ENCODE peak calls at places on chromosomes 3 and 15, in four cellular contexts. G is HepG2, S is K562, Y is GM12878. H is an unnamed sample.

GRCh38 chr15:35630985-35631384 is 85.0 kb upstream of the DPH6 start:
- DNase-seq in S (no peak), Y (no peak), G (no peak), H (no peak)

GRCh38 chr15:29689724-29689986 is 132.6 kb downstream of the TJP1 start:
- DNase-seq in S (no peak), Y (no peak), G (no peak), H (no peak)

GRCh38 chr3:122350814-122351418 is 25.9 kb downstream of the CSTA start:
- DNase-seq in Y (no peak), S (no peak), G (no peak), H (no peak)

GRCh38 chr3:123834631-123835030 is 49.5 kb downstream of the MYLK start:
- DNase-seq in Y (no peak), S (no peak), G (no peak), H (no peak)

GRCh38 chr3:81352867-81353266 is 408.6 kb downstream of the GBE1 start:
- DNase-seq in Y (no peak), G (peak; percentile 40), S (no peak), H (peak; percentile 62)

GRCh38 chr15:34789326-34789725 is 6.0 kb downstream of the ACTC1 start:
- DNase-seq in Y (no peak), S (no peak), G (no peak), H (no peak)

GRCh38 chr3:161409069-161409468 is 37.8 kb upstream of the SPTSSB start:
- DNase-seq in S (peak; percentile 14), G (peak; percentile 55), Y (no peak), H (peak; percentile 58)

GRCh38 chr15:98003528-98003927 is 43.0 kb downstream of the ARRDC4 start:
- DNase-seq in S (no peak), G (no peak), Y (no peak), H (no peak)

GRCh38 chr3:107430214-107431047 is 53.2 kb downstream of the CCDC54 start:
- DNase-seq in G (no peak), Y (no peak), S (no peak), H (peak; percentile 25)

GRCh38 chr3:98877132-98877531 is 24.4 kb downstream of the DCBLD2 start:
- DNase-seq in S (no peak), G (no peak), Y (no peak), H (no peak)

GRCh38 chr3:45964139-45964538 is 20.9 kb downstream of the CXCR6 start:
- DNase-seq in S (no peak), G (no peak), Y (peak; percentile 31), H (no peak)

GRCh38 chr3:168884353-168884903 is 779.1 kb downstream of the MECOM start:
- DNase-seq in G (no peak), S (no peak), Y (no peak), H (peak; percentile 31)

GRCh38 chr3:46461971-46462910 is 2.5 kb downstream of the LTF start:
- DNase-seq in Y (no peak), S (no peak), G (no peak), H (no peak)

GRCh38 chr15:59384507-59384906 is 11.8 kb upstream of the MYO1E start:
- DNase-seq in G (no peak), S (no peak), Y (no peak), H (no peak)

GRCh38 chr3:43879166-43879565 is 188.4 kb downstream of the ABHD5 start:
- DNase-seq in S (peak; percentile 22), Y (no peak), G (no peak), H (peak; percentile 23)

GRCh38 chr3:187902041-187902471 is 156.8 kb upstream of the BCL6 start:
- DNase-seq in S (no peak), G (no peak), Y (peak; percentile 5), H (no peak)

GRCh38 chr3:85853805-85854204 is 895.0 kb downstream of the CADM2 start:
- DNase-seq in G (no peak), S (no peak), Y (no peak), H (no peak)

GRCh38 chr15:100863406-100864198 is 16.0 kb upstream of the ALDH1A3 start:
- DNase-seq in Y (no peak), G (no peak), S (no peak), H (no peak)

GRCh38 chr3:112778298-112779008 is 68.2 kb downstream of the CD200R1L start:
- DNase-seq in S (no peak), G (no peak), Y (no peak), H (no peak)

GRCh38 chr3:14431928-14432834 is 29.8 kb downstream of the SLC6A6 start:
- DNase-seq in Y (peak; percentile 90), G (peak; percentile 82), S (peak; percentile 97), H (peak; percentile 69)

GRCh38 chr15:54594115-54594514 is 602.6 kb downstream of the RSL24D1 start:
- DNase-seq in Y (no peak), G (no peak), S (no peak), H (no peak)

GRCh38 chr15:85582719-85583089 is 202.3 kb downstream of the AKAP13 start:
- DNase-seq in S (peak; percentile 46), G (no peak), Y (peak; percentile 28), H (no peak)

GRCh38 chr15:84929795-84930371 is 45.4 kb downstream of the SLC28A1 start:
- DNase-seq in G (peak; percentile 90), S (peak; percentile 67), Y (no peak), H (peak; percentile 95)

GRCh38 chr3:15436246-15436645 is 8.8 kb downstream of the EAF1 start:
- DNase-seq in Y (no peak), G (no peak), S (no peak), H (no peak)

GRCh38 chr15:86773766-86774165 is 694.1 kb downstream of the AGBL1 start:
- DNase-seq in G (no peak), S (no peak), Y (no peak), H (no peak)

GRCh38 chr3:27565201-27565827 is 81.1 kb upstream of the SLC4A7 start:
- DNase-seq in Y (no peak), S (no peak), G (no peak), H (no peak)

GRCh38 chr3:43379343-43379742 is 93.0 kb downstream of the SNRK start:
- DNase-seq in G (no peak), Y (no peak), S (no peak), H (no peak)

GRCh38 chr15:28880680-28881079 is 5.1 kb upstream of the APBA2 start:
- DNase-seq in Y (no peak), G (no peak), S (no peak), H (no peak)

GRCh38 chr3:100891033-100891432 is 102.2 kb downstream of the ABI3BP start:
- DNase-seq in S (no peak), Y (no peak), G (no peak), H (no peak)

GRCh38 chr3:169811606-169812123 is 1.0 kb upstream of the LRRIQ4 start:
- DNase-seq in Y (no peak), S (no peak), G (no peak), H (no peak)

GRCh38 chr3:65402597-65402996 is 636.1 kb downstream of the MAGI1 start:
- DNase-seq in Y (no peak), G (no peak), S (no peak), H (peak; percentile 36)

GRCh38 chr3:9837701-9838582 is 5.9 kb downstream of the RPUSD3 start:
- DNase-seq in Y (no peak), G (no peak), S (no peak), H (no peak)

GRCh38 chr3:36734742-36735141 is 29.6 kb downstream of the DCLK3 start:
- DNase-seq in S (no peak), G (no peak), Y (no peak), H (no peak)

GRCh38 chr15:52370010-52370409 is 74.4 kb upstream of the MYO5C start:
- DNase-seq in Y (no peak), G (no peak), S (no peak), H (no peak)

GRCh38 chr15:84821501-84822021 is 4.4 kb downstream of the ALPK3 start:
- DNase-seq in G (peak; percentile 34), Y (no peak), S (peak; percentile 71), H (no peak)

GRCh38 chr3:191141728-191142127 is 57.3 kb upstream of the OSTN start:
- DNase-seq in G (no peak), Y (no peak), S (no peak), H (peak; percentile 34)

GRCh38 chr3:193938613-193939012 is 197.3 kb upstream of the HES1 start:
- DNase-seq in Y (no peak), G (no peak), S (no peak), H (no peak)
- TF ChIP-seq JUNB in Y (no peak), G (no peak), S (no peak), H (no peak)

DNA sequence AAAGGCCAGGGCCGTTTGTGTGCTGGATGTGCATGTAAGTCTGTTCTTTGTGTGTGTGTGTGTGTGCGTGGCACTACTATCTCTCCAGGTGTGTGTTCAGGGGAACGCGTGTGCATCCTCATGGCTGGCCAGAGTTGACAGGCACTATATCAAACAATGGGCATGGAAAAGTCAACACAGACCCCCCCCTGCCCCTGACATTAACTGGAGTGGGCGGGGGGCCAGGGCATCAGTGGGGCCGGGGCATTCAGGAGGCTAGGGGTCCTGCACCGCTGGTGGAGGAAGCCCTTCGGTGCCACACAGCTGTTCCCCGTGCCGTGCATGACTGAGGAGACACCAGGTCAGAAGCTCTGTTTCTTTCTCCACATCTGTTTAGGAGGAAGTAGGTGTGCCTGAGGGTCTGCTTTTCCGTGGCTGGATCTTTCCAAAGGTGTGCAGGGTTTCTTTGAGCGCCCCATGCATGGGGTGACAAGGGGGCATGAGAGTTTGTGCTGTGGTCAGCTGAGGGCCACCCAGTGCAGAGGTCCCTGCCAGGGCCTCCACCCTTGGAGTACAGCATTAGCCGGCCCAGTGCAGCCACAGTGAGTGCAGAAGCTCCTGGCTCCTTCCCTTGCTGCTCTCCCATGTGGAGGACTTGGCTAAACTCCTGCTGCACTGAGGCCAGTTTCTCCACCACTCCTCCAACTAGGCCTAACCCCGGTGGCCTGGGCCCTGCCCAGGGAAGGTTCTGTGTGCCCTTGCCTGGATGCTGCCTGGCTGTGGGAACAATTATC is 7.5 kb downstream of the C3orf22 start:
- DNase-seq in G (no peak), S (no peak), Y (no peak), H (no peak)
- TF ChIP-seq MAX in G (no peak), S (no peak), Y (no peak), H (no peak)

GRCh38 chr3:63966007-63966406 is 53.8 kb upstream of the SCAANT1 start:
- DNase-seq in G (no peak), Y (no peak), S (no peak), H (no peak)
- H3K4me2 ChIP-seq in G (no peak overlapping the region), Y (no peak overlapping the region), S (no peak overlapping the region), H (no peak overlapping the region)

DNA sequence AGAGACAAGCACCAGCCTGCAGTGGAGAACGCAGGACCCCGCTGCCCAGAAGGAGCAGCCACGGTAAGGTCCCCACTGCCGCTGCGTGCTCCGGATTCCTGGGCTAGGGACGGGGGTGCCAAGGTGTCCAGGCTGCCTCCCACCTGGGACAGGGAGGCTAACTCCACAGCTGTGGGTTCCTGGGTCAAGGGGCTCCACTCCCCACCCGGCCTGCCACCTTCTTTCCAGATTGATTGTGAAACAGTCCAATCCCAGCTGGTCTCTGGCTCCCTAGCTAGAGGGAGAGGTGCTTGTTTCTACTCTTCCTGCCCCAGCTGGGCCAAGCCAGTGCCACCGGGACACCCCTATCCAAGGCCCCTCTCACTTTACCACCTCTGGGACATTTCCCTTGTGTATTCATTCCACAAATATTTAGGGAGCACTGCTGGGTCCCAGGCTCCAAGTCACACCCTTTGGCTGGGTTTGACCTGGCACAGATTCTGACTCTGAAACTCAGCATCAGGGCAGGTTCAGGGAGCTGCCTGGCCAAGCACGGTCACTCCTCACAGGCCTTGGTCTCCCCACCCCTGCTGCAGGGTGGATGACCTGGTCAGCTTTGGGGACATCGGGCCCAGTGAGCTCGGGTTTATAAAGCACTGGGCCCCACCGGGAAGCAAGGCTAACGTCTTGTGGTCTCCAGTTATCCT is 1.9 kb downstream of the PAK6 start:
- DNase-seq in Y (no peak), S (peak; percentile 7), G (no peak), H (no peak)
- TF ChIP-seq JUNB in Y (no peak), S (no peak), G (no peak), H (no peak)

H was measured in A549.